ENCODE peak calls at places on chromosomes 11 and 22, in nine cellular contexts. Z, W, V, Y, F, K, N, B and H are unnamed samples.

GRCh38 chr11:104490182-104490581 is 326.2 kb upstream of the PDGFD start:
- DNase-seq in B (no peak), W (no peak), K (no peak), F (no peak), V (no peak), N (no peak), Y (no peak), Z (no peak), H (no peak)

GRCh38 chr22:40023226-40023925 is 28.6 kb downstream of the FAM83F start:
- DNase-seq in Z (no peak), V (no peak), F (no peak), B (no peak), K (no peak), Y (no peak), W (no peak), N (no peak), H (no peak)

GRCh38 chr11:90639687-90640086 is 416.8 kb upstream of the CHORDC1 start:
- DNase-seq in N (no peak), F (no peak), V (no peak), Y (no peak), K (no peak), B (no peak), W (no peak), Z (no peak), H (no peak)

GRCh38 chr11:97325693-97326092 is 935.9 kb downstream of the JRKL start:
- DNase-seq in V (no peak), K (no peak), B (no peak), N (no peak), W (no peak), Z (no peak), F (no peak), Y (no peak), H (no peak)

GRCh38 chr11:111539426-111540113 is 950 bp upstream of the LAYN start:
- DNase-seq in F (no peak), B (no peak), W (no peak), Y (no peak), K (no peak), N (no peak), V (no peak), Z (no peak), H (no peak)

GRCh38 chr11:134762248-134763029 is 350.4 kb upstream of the B3GAT1 start:
- DNase-seq in V (no peak), B (no peak), N (no peak), F (no peak), W (peak), K (no peak), Y (no peak), Z (no peak), H (no peak)

GRCh38 chr22:37504964-37505363 is 14.3 kb downstream of the CARD10 start:
- DNase-seq in V (no peak), K (no peak), Z (no peak), F (no peak), Y (no peak), B (no peak), W (no peak), N (no peak), H (no peak)

GRCh38 chr22:29202231-29203192 is 3.2 kb upstream of the EMID1 start:
- DNase-seq in K (peak), N (peak), B (no peak), V (peak), W (no peak), Z (no peak), F (peak), Y (no peak), H (peak)

GRCh38 chr22:50526849-50527801 is 1.7 kb upstream of the SCO2 start:
- DNase-seq in B (no peak), Y (peak), V (peak), N (peak), Z (peak), F (peak), W (no peak), K (no peak), H (peak)

GRCh38 chr11:134736251-134737072 is 324.4 kb upstream of the B3GAT1 start:
- DNase-seq in W (no peak), Z (no peak), N (no peak), V (no peak), Y (no peak), F (no peak), B (no peak), K (no peak), H (no peak)

GRCh38 chr22:48333323-48333763 is 1494.3 kb downstream of the BRD1 start:
- DNase-seq in V (no peak), Y (no peak), W (no peak), F (no peak), K (no peak), N (no peak), B (no peak), Z (no peak), H (no peak)

GRCh38 chr11:83194284-83195175 is 1.0 kb downstream of the ANKRD42 start:
- DNase-seq in Z (peak), W (peak), V (peak), B (no peak), N (peak), Y (peak), F (peak), K (no peak), H (peak)

DNA sequence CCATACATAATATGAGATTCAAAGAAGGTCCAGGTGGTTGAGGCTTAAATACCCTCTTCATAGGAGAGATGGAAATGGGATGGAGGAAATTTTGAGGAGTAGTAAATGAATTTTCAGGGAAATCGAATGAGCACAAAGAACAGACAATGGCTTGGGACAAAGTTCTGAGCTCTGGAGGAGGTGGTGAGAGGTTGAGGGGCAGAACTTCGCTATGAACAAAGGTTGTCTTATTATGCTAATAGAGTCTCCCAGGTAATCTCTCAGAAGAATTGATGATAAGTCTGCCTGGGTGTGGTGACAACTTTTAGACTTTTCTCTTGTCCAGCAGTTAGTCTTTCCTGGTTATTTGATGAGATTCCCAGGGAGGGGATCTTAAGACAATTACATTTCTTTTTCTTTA is 326.2 kb downstream of the BUD13 start:
- DNase-seq in B (no peak), N (no peak), F (no peak), W (no peak), K (no peak), Z (no peak), Y (no peak), V (no peak), H (no peak)
- TF ChIP-seq EP300 in B (no peak), N (no peak), F (no peak), W (no peak), K (no peak), Z (no peak), Y (no peak), V (no peak), H (no peak)

GRCh38 chr11:13635290-13635689 is 33.2 kb upstream of the FAR1 start:
- DNase-seq in B (no peak), V (no peak), F (no peak), Y (no peak), K (no peak), N (no peak), Z (no peak), W (no peak), H (no peak)
- H3K27ac ChIP-seq in B (no peak), V (no peak), F (no peak), Y (no peak), K (no peak), N (no peak), Z (no peak), W (no peak), H (no peak)

DNA sequence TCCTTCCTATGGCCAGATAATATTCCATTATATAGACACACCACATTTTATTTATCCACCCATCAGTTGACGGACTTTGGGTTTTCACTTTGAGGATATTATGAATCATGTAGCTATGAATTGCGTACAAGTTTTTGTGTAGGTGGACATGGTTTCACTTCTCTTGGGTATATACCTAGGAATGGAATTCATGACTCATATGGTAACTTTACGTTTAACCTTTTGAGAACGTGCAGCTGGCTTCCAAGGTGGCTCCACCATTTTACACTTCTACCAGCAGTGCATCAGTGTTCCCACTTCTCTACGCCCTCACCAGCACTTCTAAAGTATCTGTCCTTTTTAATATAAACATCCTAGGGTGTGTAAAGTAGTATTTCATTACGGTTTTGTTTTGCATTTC is 112.0 kb downstream of the PLEKHA7 start:
- DNase-seq in N (no peak), B (no peak), V (no peak), Z (no peak), Y (no peak), F (no peak), W (no peak), K (peak), H (no peak)
- TF ChIP-seq EP300 in N (no peak), B (no peak), V (no peak), Z (no peak), Y (no peak), F (no peak), W (no peak), K (peak), H (no peak)

DNA sequence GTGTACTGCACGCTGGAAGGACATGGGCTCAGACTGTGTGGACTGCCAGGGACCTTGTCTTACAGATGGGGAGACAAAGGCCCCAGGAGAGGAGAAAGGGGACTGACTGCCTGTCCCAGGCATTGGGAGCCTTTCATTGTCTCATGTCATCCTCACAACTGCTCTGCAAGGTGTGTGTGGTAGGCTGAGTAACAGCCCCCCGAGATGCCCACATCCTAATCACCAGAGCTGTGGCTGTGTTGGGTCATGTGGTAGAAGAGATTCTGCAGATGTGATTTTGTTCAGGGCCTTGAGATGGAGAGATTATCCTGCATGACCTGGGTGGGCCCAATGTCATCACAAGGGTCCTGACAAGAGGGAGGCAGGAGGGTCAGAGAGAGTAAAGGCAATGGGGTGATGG is 39.1 kb downstream of the ARRB1 start:
- DNase-seq in Y (no peak), N (no peak), F (no peak), V (no peak), W (no peak), B (no peak), K (no peak), Z (no peak), H (no peak)
- H3K27ac ChIP-seq in Y (no peak), N (peak), F (peak), V (peak), W (peak), B (no peak), K (no peak), Z (peak), H (peak)